ENCODE peak calls at places on chromosomes 2 and 18, in four cellular contexts. R, L, N and H are unnamed samples.

GRCh38 chr2:239978381-239978780 is 46.8 kb downstream of the NDUFA10 start:
- DNase-seq in R (peak), N (no peak), L (no peak), H (peak)

GRCh38 chr2:197308635-197309368 is 1.8 kb downstream of the ANKRD44 start:
- DNase-seq in N (no peak), R (no peak), L (no peak), H (no peak)

GRCh38 chr2:101307950-101308431 is 510 bp downstream of the RNF149 start:
- DNase-seq in N (peak), R (peak), L (no peak), H (no peak)

GRCh38 chr2:162073776-162074578 is at the start of gene DPP4:
- DNase-seq in N (peak), R (peak), L (peak), H (no peak)

GRCh38 chr2:155169317-155169716 is 470.8 kb downstream of the KCNJ3 start:
- DNase-seq in L (no peak), N (no peak), R (no peak), H (no peak)

GRCh38 chr2:171811229-171811628 is 82.8 kb downstream of the SLC25A12 start:
- DNase-seq in L (peak), R (peak), N (no peak), H (no peak)

GRCh38 chr2:41836944-41837343 is 210.9 kb upstream of the PKDCC start:
- DNase-seq in N (no peak), R (peak), L (peak), H (peak)

GRCh38 chr2:58992062-58992736 is 751.1 kb upstream of the FANCL start:
- DNase-seq in R (no peak), N (no peak), L (no peak), H (peak)

GRCh38 chr2:221123396-221123795 is 448.7 kb downstream of the EPHA4 start:
- DNase-seq in N (no peak), R (no peak), L (no peak), H (no peak)

GRCh38 chr2:37616674-37616999 is 54.8 kb downstream of the CDC42EP3 start:
- DNase-seq in N (no peak), L (no peak), R (no peak), H (no peak)

GRCh38 chr2:12778811-12779574 is 62.3 kb downstream of the TRIB2 start:
- DNase-seq in L (no peak), N (no peak), R (no peak), H (no peak)

GRCh38 chr18:49993299-49993698 is 180.0 kb upstream of the ACAA2 start:
- DNase-seq in L (no peak), R (no peak), N (no peak), H (no peak)

GRCh38 chr2:163606878-163607277 is 128.9 kb downstream of the FIGN start:
- DNase-seq in R (no peak), N (no peak), L (no peak), H (no peak)

GRCh38 chr2:157876066-157876770 is at the start of gene ACVR1:
- DNase-seq in L (peak), N (peak), R (peak), H (peak)

GRCh38 chr2:86825728-86826386 is 35.1 kb upstream of the CD8A start:
- DNase-seq in R (no peak), N (peak), L (peak), H (no peak)

GRCh38 chr2:146079216-146079615 is 1559.3 kb upstream of the ZEB2 start:
- DNase-seq in R (no peak), L (no peak), N (no peak), H (no peak)

GRCh38 chr2:173159794-173160463 is 84.3 kb downstream of the MAP3K20 start:
- DNase-seq in R (peak), L (no peak), N (peak), H (peak)

GRCh38 chr18:5508821-5509220 is 35.0 kb downstream of the EPB41L3 start:
- DNase-seq in L (no peak), N (no peak), R (no peak), H (no peak)

GRCh38 chr2:239249781-239250180 is 151.0 kb downstream of the HDAC4 start:
- DNase-seq in R (no peak), N (no peak), L (no peak), H (peak)

GRCh38 chr2:38145226-38145625 is 69.3 kb upstream of the CYP1B1 start:
- DNase-seq in N (no peak), R (no peak), L (no peak), H (peak)

GRCh38 chr18:28574175-28574574 is 397.2 kb upstream of the CDH2 start:
- DNase-seq in L (no peak), N (no peak), R (no peak), H (no peak)

GRCh38 chr2:230678451-230678850 is 34.2 kb upstream of the CAB39 start:
- DNase-seq in N (no peak), R (no peak), L (no peak), H (no peak)
- H3K27ac ChIP-seq in N (no peak), R (no peak), L (no peak), H (no peak)

DNA sequence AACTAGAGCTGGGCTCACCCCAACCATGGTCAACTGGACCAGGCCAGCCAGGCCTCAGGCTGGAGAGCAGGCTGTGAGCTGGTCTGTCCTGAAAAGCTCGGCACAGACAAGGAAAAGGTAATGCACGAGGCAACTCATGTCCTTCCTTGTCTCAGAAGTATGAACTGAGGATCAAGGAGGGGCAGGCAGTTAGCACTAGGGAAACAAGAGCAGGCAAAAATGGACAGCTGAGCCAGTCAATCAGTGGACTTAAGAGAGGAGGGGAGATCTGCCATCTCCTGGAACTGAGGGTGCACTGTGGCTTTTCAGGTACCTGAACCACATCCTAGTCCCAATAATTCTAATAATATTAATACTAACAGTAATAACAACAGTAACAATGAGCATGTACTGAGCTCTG is 20.6 kb upstream of the WIPF1 start:
- DNase-seq in L (no peak), R (no peak), N (no peak), H (no peak)
- H3K27ac ChIP-seq in L (no peak), R (no peak), N (no peak), H (no peak)

DNA sequence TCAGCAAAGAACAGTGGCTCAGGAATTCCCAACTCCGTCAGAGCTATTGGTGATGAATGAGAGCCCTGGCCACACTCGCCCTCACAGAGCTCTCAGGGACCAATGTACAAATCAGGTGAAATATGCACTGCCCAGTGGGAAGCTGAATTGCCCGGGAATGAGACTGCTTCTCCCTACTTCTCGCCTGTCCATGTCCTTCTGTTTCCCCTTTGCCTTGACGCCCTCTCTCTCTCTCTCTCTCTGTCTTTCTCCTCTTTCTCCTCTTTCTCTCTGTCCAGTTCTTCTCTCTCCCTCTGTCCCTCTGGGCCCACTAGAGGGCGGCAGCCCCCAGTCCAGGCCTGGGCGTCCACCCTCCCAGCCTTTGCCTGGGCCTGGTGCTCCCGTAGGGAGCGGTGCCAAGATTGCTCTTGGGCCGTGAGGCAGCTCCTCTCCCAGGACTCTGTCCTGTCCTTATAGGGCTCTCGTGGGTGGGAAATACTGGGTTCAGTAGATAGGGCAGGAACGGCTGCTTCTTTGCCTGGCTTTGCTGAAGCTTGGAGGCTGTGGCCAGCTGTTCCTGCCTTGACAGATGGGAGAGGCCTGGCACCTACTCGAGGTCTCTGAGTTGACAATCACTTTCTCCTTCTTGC is 28.4 kb upstream of the PUM2 start:
- DNase-seq in N (peak), L (no peak), R (peak), H (peak)
- H3K27ac ChIP-seq in N (peak), L (no peak), R (peak), H (no peak)

GRCh38 chr18:26480897-26481795 is 67.2 kb downstream of the KCTD1 start:
- DNase-seq in R (peak), L (no peak), N (no peak), H (peak)
- H3K27ac ChIP-seq in R (peak), L (no peak), N (no peak), H (peak)

GRCh38 chr18:21958256-21958655 is 211.1 kb upstream of the GATA6 start:
- DNase-seq in R (no peak), N (no peak), L (no peak), H (no peak)
- H3K27ac ChIP-seq in R (no peak), N (no peak), L (no peak), H (no peak)

GRCh38 chr2:236959876-236960275 is 125.8 kb upstream of the COPS8 start:
- DNase-seq in L (no peak), N (no peak), R (no peak), H (no peak)

GRCh38 chr2:236954641-236955040 is 131.0 kb upstream of the COPS8 start:
- DNase-seq in L (no peak), R (no peak), N (no peak), H (no peak)

GRCh38 chr2:236959036-236959435 is 126.7 kb upstream of the COPS8 start:
- DNase-seq in R (no peak), N (no peak), L (no peak), H (no peak)

GRCh38 chr2:236956641-236957040 is 129.0 kb upstream of the COPS8 start:
- DNase-seq in N (no peak), R (no peak), L (no peak), H (no peak)

DNA sequence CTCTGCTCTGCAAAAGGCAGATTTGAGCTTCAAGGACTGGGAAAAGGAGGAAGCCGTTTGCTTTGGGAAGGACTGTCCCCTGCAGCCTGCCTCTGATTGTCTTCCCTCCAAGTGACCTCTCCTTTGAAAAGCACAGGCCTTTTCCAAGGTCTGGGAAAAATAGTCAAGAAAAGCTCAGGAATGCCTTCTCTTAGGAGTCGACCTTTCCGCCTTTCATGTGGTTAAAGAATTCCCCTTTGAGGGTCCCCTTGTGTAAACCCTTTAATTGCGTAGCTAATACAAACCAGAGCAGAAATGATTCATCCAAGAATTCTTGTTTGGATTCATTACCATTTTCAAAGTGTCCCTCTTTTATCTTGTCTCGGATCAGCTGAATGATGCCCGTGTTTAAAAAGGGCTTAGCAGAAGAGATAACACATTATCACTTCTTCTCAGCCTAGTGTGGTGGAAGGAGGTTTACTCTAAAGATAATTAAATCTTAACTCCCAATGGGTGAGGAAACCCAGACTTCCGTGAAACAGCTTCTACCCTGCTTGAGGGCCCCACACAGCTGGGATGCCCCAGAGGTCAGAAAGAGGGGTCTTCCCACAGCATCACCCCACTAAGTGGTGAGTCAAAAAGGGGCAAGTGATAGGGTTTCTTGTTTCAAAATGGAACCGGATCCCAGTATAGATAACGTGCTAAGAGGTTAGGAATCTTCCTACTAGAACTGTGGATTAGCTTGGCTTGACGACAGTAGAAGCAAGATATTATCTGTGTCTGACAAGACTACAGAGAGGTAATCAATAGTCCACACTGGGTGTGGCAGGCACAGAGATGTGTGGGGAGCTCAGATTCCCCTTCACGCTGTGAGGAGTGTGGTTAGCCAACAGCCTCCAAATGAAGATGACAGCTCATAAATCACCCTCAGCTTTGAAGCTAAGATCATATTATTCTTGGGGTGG is 129.7 kb upstream of the COPS8 start:
- DNase-seq in N (no peak), R (no peak), L (no peak), H (no peak)
- H3K27ac ChIP-seq in N (no peak), R (no peak), L (no peak), H (no peak)